ENCODE peak calls at places on chromosomes 13 and 19, in seven cellular contexts. One of them, this sample, is unnamed.

GRCh38 chr19:7759156-7759555 is 3.9 kb upstream of the CLEC4M start:
- DNase-seq in B cell: no peak
- DNase-seq in testis: no peak
- DNase-seq in ascending aorta: no peak
- DNase-seq in GM20000: no peak
- DNase-seq in HFFc6: no peak
- DNase-seq in neural crest cell: no peak
- DNase-seq in this sample: no peak

GRCh38 chr19:46147791-46148288 is at the start of gene IGFL2:
- DNase-seq in B cell: no peak
- DNase-seq in testis: no peak
- DNase-seq in ascending aorta: no peak
- DNase-seq in GM20000: no peak
- DNase-seq in HFFc6: no peak
- DNase-seq in neural crest cell: no peak
- DNase-seq in this sample: no peak

GRCh38 chr13:107457686-107458085 is 757.6 kb downstream of the LIG4 start:
- DNase-seq in B cell: no peak
- DNase-seq in testis: no peak
- DNase-seq in ascending aorta: no peak
- DNase-seq in GM20000: no peak
- DNase-seq in HFFc6: no peak
- DNase-seq in neural crest cell: no peak
- DNase-seq in this sample: no peak

GRCh38 chr13:114309806-114310410 is 4.4 kb upstream of the CHAMP1 start:
- DNase-seq in B cell: no peak
- DNase-seq in testis: no peak
- DNase-seq in ascending aorta: no peak
- DNase-seq in GM20000: no peak
- DNase-seq in HFFc6: no peak
- DNase-seq in neural crest cell: no peak
- DNase-seq in this sample: no peak

GRCh38 chr19:8321760-8322637 is 703 bp downstream of the RPS28 start:
- DNase-seq in B cell: peak; percentile 14
- DNase-seq in testis: no peak
- DNase-seq in ascending aorta: no peak
- DNase-seq in GM20000: no peak
- DNase-seq in HFFc6: no peak
- DNase-seq in neural crest cell: no peak
- DNase-seq in this sample: no peak

GRCh38 chr13:44471686-44472085 is 98.1 kb downstream of the SERP2 start:
- DNase-seq in B cell: no peak
- DNase-seq in testis: no peak
- DNase-seq in ascending aorta: no peak
- DNase-seq in GM20000: no peak
- DNase-seq in HFFc6: peak; percentile 59
- DNase-seq in neural crest cell: no peak
- DNase-seq in this sample: no peak

GRCh38 chr13:51861728-51862300 is at the start of gene CCDC70:
- DNase-seq in B cell: no peak
- DNase-seq in testis: no peak
- DNase-seq in ascending aorta: no peak
- DNase-seq in GM20000: no peak
- DNase-seq in HFFc6: peak; percentile 21
- DNase-seq in neural crest cell: no peak
- DNase-seq in this sample: no peak

GRCh38 chr19:801030-801860 is 4.0 kb downstream of the PTBP1 start:
- DNase-seq in B cell: peak; percentile 39
- DNase-seq in testis: peak; percentile 92
- DNase-seq in ascending aorta: peak; percentile 30
- DNase-seq in GM20000: no peak
- DNase-seq in HFFc6: no peak
- DNase-seq in neural crest cell: no peak
- DNase-seq in this sample: peak; percentile 38

GRCh38 chr19:39115105-39115847 is 10.3 kb upstream of the PAK4 start:
- DNase-seq in B cell: no peak
- DNase-seq in testis: no peak
- DNase-seq in ascending aorta: no peak
- DNase-seq in GM20000: no peak
- DNase-seq in HFFc6: no peak
- DNase-seq in neural crest cell: no peak
- DNase-seq in this sample: no peak

GRCh38 chr19:4724252-4724514 is 541 bp upstream of the DPP9 start:
- DNase-seq in B cell: no peak
- DNase-seq in testis: peak; percentile 44
- DNase-seq in ascending aorta: no peak
- DNase-seq in GM20000: no peak
- DNase-seq in HFFc6: no peak
- DNase-seq in neural crest cell: no peak
- DNase-seq in this sample: no peak

GRCh38 chr19:15466851-15467733 is 2.7 kb upstream of the RASAL3 start:
- DNase-seq in B cell: no peak
- DNase-seq in testis: no peak
- DNase-seq in ascending aorta: no peak
- DNase-seq in GM20000: peak; percentile 72
- DNase-seq in HFFc6: peak; percentile 55
- DNase-seq in neural crest cell: no peak
- DNase-seq in this sample: no peak

GRCh38 chr19:35138305-35138799 is 272 bp upstream of the FXYD1 start:
- DNase-seq in B cell: no peak
- DNase-seq in testis: no peak
- DNase-seq in ascending aorta: no peak
- DNase-seq in GM20000: no peak
- DNase-seq in HFFc6: no peak
- DNase-seq in neural crest cell: no peak
- DNase-seq in this sample: no peak

GRCh38 chr13:86841264-86841663 is 829.9 kb upstream of the SLITRK5 start:
- DNase-seq in B cell: no peak
- DNase-seq in testis: no peak
- DNase-seq in ascending aorta: no peak
- DNase-seq in GM20000: no peak
- DNase-seq in HFFc6: no peak
- DNase-seq in neural crest cell: no peak
- DNase-seq in this sample: no peak

GRCh38 chr19:10604460-10604980 is 17.4 kb upstream of the AP1M2 start:
- DNase-seq in B cell: peak; percentile 58
- DNase-seq in testis: no peak
- DNase-seq in ascending aorta: no peak
- DNase-seq in GM20000: peak; percentile 66
- DNase-seq in HFFc6: peak; percentile 10
- DNase-seq in neural crest cell: no peak
- DNase-seq in this sample: no peak

GRCh38 chr13:114087430-114087829 is 45.0 kb downstream of the RASA3 start:
- DNase-seq in B cell: no peak
- DNase-seq in testis: no peak
- DNase-seq in ascending aorta: no peak
- DNase-seq in GM20000: no peak
- DNase-seq in HFFc6: no peak
- DNase-seq in neural crest cell: no peak
- DNase-seq in this sample: no peak

GRCh38 chr19:8517551-8518442 is 3.8 kb upstream of the ZNF414 start:
- DNase-seq in B cell: no peak
- DNase-seq in testis: no peak
- DNase-seq in ascending aorta: no peak
- DNase-seq in GM20000: no peak
- DNase-seq in HFFc6: no peak
- DNase-seq in neural crest cell: no peak
- DNase-seq in this sample: no peak

GRCh38 chr13:34462843-34463242 is 479.2 kb upstream of the NBEA start:
- DNase-seq in B cell: no peak
- DNase-seq in testis: no peak
- DNase-seq in ascending aorta: no peak
- DNase-seq in GM20000: no peak
- DNase-seq in HFFc6: peak; percentile 75
- DNase-seq in neural crest cell: no peak
- DNase-seq in this sample: peak; percentile 42

GRCh38 chr19:52297601-52298358 is 811 bp downstream of the ZNF480 start:
- DNase-seq in B cell: peak; percentile 21
- DNase-seq in testis: no peak
- DNase-seq in ascending aorta: no peak
- DNase-seq in GM20000: no peak
- DNase-seq in HFFc6: no peak
- DNase-seq in neural crest cell: no peak
- DNase-seq in this sample: no peak

GRCh38 chr19:52291781-52292180 is 5.2 kb upstream of the ZNF480 start:
- DNase-seq in B cell: no peak
- DNase-seq in testis: no peak
- DNase-seq in ascending aorta: no peak
- DNase-seq in GM20000: no peak
- DNase-seq in HFFc6: no peak
- DNase-seq in neural crest cell: no peak
- DNase-seq in this sample: no peak

GRCh38 chr19:52296400-52296772 is 583 bp upstream of the ZNF480 start:
- DNase-seq in B cell: no peak
- DNase-seq in testis: no peak
- DNase-seq in ascending aorta: no peak
- DNase-seq in GM20000: peak; percentile 10
- DNase-seq in HFFc6: no peak
- DNase-seq in neural crest cell: no peak
- DNase-seq in this sample: no peak

GRCh38 chr19:52296773-52297600 is at the start of gene ZNF480:
- DNase-seq in B cell: peak; percentile 91
- DNase-seq in testis: peak; percentile 87
- DNase-seq in ascending aorta: peak; percentile 26
- DNase-seq in GM20000: peak; percentile 86
- DNase-seq in HFFc6: peak; percentile 64
- DNase-seq in neural crest cell: peak; percentile 63
- DNase-seq in this sample: peak; percentile 43
- TF ChIP-seq CTCF in B cell: no peak
- TF ChIP-seq CTCF in testis: no peak
- TF ChIP-seq CTCF in ascending aorta: no peak
- TF ChIP-seq CTCF in GM20000: no peak
- TF ChIP-seq CTCF in HFFc6: peak; percentile 32
- TF ChIP-seq CTCF in neural crest cell: peak; percentile 32
- TF ChIP-seq CTCF in this sample: no peak

DNA sequence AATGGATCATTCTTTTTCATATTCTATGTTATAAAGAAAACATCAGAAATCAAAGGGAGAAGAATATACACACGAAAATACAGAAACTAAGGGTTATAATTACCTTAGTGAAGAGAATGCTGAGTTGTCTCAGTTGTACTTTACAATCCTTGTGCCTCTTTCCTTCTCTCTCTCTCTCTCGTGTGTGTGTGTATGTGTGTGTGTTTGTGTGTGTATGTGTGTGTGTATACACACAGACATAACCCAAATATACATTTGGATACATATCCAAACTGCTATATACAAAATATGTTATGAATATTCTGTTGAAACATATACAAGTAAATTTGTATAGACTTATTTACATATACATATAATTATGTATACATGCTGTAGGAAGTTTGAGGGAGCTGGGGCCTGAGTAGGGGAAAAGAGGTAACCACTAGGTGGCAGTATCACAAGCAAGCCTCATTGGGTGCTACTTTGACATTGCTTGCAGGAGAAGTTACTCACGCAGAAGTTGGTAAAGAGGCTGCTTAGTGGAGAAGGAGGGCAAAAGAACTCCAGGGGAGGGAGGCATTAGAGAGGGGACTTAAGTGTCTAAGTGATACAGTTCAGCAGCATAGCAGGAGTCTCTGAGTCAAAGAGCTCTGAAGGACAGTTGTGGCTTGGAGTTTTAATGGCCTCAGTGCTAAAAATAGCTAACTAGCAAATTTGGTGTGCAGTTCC is 465.1 kb upstream of the PCDH20 start:
- DNase-seq in B cell: no peak
- DNase-seq in testis: peak; percentile 41
- DNase-seq in ascending aorta: no peak
- DNase-seq in GM20000: peak; percentile 10
- DNase-seq in HFFc6: no peak
- DNase-seq in neural crest cell: no peak
- DNase-seq in this sample: no peak
- TF ChIP-seq CTCF in B cell: no peak
- TF ChIP-seq CTCF in testis: no peak
- TF ChIP-seq CTCF in ascending aorta: no peak
- TF ChIP-seq CTCF in GM20000: peak; percentile 33
- TF ChIP-seq CTCF in HFFc6: peak; percentile 45
- TF ChIP-seq CTCF in neural crest cell: peak; percentile 68
- TF ChIP-seq CTCF in this sample: no peak

DNA sequence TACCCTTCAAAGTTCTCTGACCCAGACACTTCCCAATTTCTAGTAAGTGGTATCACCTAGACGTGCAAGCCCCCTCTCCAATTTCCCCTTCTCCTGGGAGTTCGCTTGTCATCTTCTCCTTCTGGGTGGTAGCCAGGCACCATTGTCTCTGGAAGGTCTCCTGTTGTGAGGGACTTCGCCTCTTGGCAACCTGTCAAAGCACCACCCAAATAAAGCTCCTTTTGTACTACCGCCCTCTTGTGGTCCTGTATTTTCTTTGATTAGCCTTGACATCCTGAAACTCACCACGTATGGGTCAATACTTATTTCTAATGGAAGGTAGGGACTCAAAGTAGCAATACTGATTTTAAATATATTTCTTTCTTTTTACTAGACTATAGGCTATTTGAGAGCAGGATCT is 8.2 kb downstream of the GPC5 start:
- DNase-seq in B cell: no peak
- DNase-seq in testis: peak; percentile 17
- DNase-seq in ascending aorta: no peak
- DNase-seq in GM20000: peak; percentile 43
- DNase-seq in HFFc6: peak; percentile 9
- DNase-seq in neural crest cell: peak; percentile 16
- DNase-seq in this sample: peak; percentile 22
- TF ChIP-seq CTCF in B cell: peak; percentile 56
- TF ChIP-seq CTCF in testis: no peak
- TF ChIP-seq CTCF in ascending aorta: no peak
- TF ChIP-seq CTCF in GM20000: peak; percentile 36
- TF ChIP-seq CTCF in HFFc6: peak; percentile 79
- TF ChIP-seq CTCF in neural crest cell: peak; percentile 58
- TF ChIP-seq CTCF in this sample: no peak

GRCh38 chr13:84894749-84895148 is 904.5 kb downstream of the SLITRK6 start:
- DNase-seq in B cell: no peak
- DNase-seq in testis: peak; percentile 37
- DNase-seq in ascending aorta: no peak
- DNase-seq in GM20000: no peak
- DNase-seq in HFFc6: no peak
- DNase-seq in neural crest cell: no peak
- DNase-seq in this sample: no peak

DNA sequence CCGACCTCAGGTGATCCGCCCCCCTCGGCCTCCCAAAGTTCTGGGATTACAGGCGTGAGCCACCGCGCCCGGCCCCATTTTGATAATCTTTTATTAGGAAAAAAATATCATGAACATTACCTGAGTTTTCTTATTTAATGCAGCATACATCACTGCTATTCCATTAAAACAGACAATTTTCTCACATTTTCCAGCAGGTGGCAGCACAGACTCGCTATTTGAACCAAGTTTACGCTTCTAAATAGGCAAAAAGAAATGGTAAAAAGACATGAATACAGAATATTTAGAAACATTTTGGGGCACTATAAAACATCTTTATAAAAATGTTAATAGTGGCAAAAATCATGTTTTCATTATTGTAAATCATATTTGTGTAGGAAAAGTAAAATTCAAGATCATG is 903.1 kb downstream of the SLITRK6 start:
- DNase-seq in B cell: peak; percentile 18
- DNase-seq in testis: peak; percentile 25
- DNase-seq in ascending aorta: no peak
- DNase-seq in GM20000: peak; percentile 53
- DNase-seq in HFFc6: peak; percentile 48
- DNase-seq in neural crest cell: peak; percentile 67
- DNase-seq in this sample: peak; percentile 6
- TF ChIP-seq CTCF in B cell: peak; percentile 63
- TF ChIP-seq CTCF in testis: peak; percentile 49
- TF ChIP-seq CTCF in ascending aorta: peak; percentile 50
- TF ChIP-seq CTCF in GM20000: peak; percentile 63
- TF ChIP-seq CTCF in HFFc6: peak; percentile 87
- TF ChIP-seq CTCF in neural crest cell: peak; percentile 83
- TF ChIP-seq CTCF in this sample: no peak

This sample was measured in Calu3.